ENCODE peak calls at places on chromosome 9, in five cellular contexts. One of them, this sample, is unnamed.

GRCh38 chr9:135291165-135291564 is 188.4 kb upstream of the PPP1R26 start:
- DNase-seq in fibroblast of pulmonary artery: no peak
- DNase-seq in lower leg skin: no peak
- DNase-seq in colonic mucosa: no peak
- DNase-seq in PC-3: no peak
- DNase-seq in this sample: no peak

GRCh38 chr9:100933656-100934055 is 94.9 kb upstream of the PLPPR1 start:
- DNase-seq in fibroblast of pulmonary artery: no peak
- DNase-seq in lower leg skin: no peak
- DNase-seq in colonic mucosa: no peak
- DNase-seq in PC-3: no peak
- DNase-seq in this sample: peak; percentile 52

GRCh38 chr9:110710420-110710819 is 41.8 kb downstream of the MUSK start:
- DNase-seq in fibroblast of pulmonary artery: no peak
- DNase-seq in lower leg skin: no peak
- DNase-seq in colonic mucosa: no peak
- DNase-seq in PC-3: no peak
- DNase-seq in this sample: no peak

GRCh38 chr9:127555830-127556820 is 56.0 kb upstream of the STXBP1 start:
- DNase-seq in fibroblast of pulmonary artery: peak; percentile 95
- DNase-seq in lower leg skin: peak; percentile 95
- DNase-seq in colonic mucosa: peak; percentile 78
- DNase-seq in PC-3: peak; percentile 92
- DNase-seq in this sample: peak; percentile 98

GRCh38 chr9:87869082-87869481 is 13.6 kb upstream of the SPATA31E1 start:
- DNase-seq in fibroblast of pulmonary artery: no peak
- DNase-seq in lower leg skin: no peak
- DNase-seq in colonic mucosa: peak; percentile 9
- DNase-seq in PC-3: no peak
- DNase-seq in this sample: no peak

GRCh38 chr9:73038613-73039012 is 85.8 kb upstream of the ALDH1A1 start:
- DNase-seq in fibroblast of pulmonary artery: peak; percentile 58
- DNase-seq in lower leg skin: peak; percentile 85
- DNase-seq in colonic mucosa: peak; percentile 19
- DNase-seq in PC-3: no peak
- DNase-seq in this sample: peak; percentile 57

GRCh38 chr9:36008774-36009300 is 27.9 kb upstream of the RECK start:
- DNase-seq in fibroblast of pulmonary artery: peak; percentile 78
- DNase-seq in lower leg skin: peak; percentile 90
- DNase-seq in colonic mucosa: peak; percentile 78
- DNase-seq in PC-3: peak; percentile 74
- DNase-seq in this sample: peak; percentile 82

GRCh38 chr9:113634597-113635515 is 171.3 kb downstream of the RGS3 start:
- DNase-seq in fibroblast of pulmonary artery: no peak
- DNase-seq in lower leg skin: no peak
- DNase-seq in colonic mucosa: no peak
- DNase-seq in PC-3: no peak
- DNase-seq in this sample: no peak

GRCh38 chr9:19471737-19472648 is 63.2 kb downstream of the ACER2 start:
- DNase-seq in fibroblast of pulmonary artery: peak; percentile 66
- DNase-seq in lower leg skin: peak; percentile 91
- DNase-seq in colonic mucosa: peak; percentile 40
- DNase-seq in PC-3: peak; percentile 73
- DNase-seq in this sample: peak; percentile 55

GRCh38 chr9:135507104-135508035 is 6.9 kb downstream of the MRPS2 start:
- DNase-seq in fibroblast of pulmonary artery: no peak
- DNase-seq in lower leg skin: peak; percentile 76
- DNase-seq in colonic mucosa: no peak
- DNase-seq in PC-3: no peak
- DNase-seq in this sample: no peak

GRCh38 chr9:112487008-112487798 is 576 bp downstream of the KIAA1958 start:
- DNase-seq in fibroblast of pulmonary artery: peak; percentile 39
- DNase-seq in lower leg skin: peak; percentile 89
- DNase-seq in colonic mucosa: peak; percentile 67
- DNase-seq in PC-3: peak; percentile 42
- DNase-seq in this sample: peak; percentile 46

GRCh38 chr9:76525196-76525595 is 66.2 kb downstream of the GCNT1 start:
- DNase-seq in fibroblast of pulmonary artery: no peak
- DNase-seq in lower leg skin: no peak
- DNase-seq in colonic mucosa: no peak
- DNase-seq in PC-3: no peak
- DNase-seq in this sample: no peak

GRCh38 chr9:136244116-136244775 is 1.4 kb downstream of the QSOX2 start:
- DNase-seq in fibroblast of pulmonary artery: no peak
- DNase-seq in lower leg skin: no peak
- DNase-seq in colonic mucosa: no peak
- DNase-seq in PC-3: no peak
- DNase-seq in this sample: no peak

GRCh38 chr9:20112367-20112766 is 323.5 kb upstream of the SLC24A2 start:
- DNase-seq in fibroblast of pulmonary artery: no peak
- DNase-seq in lower leg skin: no peak
- DNase-seq in colonic mucosa: no peak
- DNase-seq in PC-3: no peak
- DNase-seq in this sample: no peak

GRCh38 chr9:78866228-78867132 is 569.6 kb downstream of the PSAT1 start:
- DNase-seq in fibroblast of pulmonary artery: peak; percentile 91
- DNase-seq in lower leg skin: no peak
- DNase-seq in colonic mucosa: no peak
- DNase-seq in PC-3: peak; percentile 94
- DNase-seq in this sample: peak; percentile 79

GRCh38 chr9:76530458-76531100 is 71.6 kb downstream of the GCNT1 start:
- DNase-seq in fibroblast of pulmonary artery: peak; percentile 44
- DNase-seq in lower leg skin: no peak
- DNase-seq in colonic mucosa: no peak
- DNase-seq in PC-3: no peak
- DNase-seq in this sample: no peak

GRCh38 chr9:114288233-114289051 is 34.5 kb upstream of the ORM1 start:
- DNase-seq in fibroblast of pulmonary artery: peak; percentile 44
- DNase-seq in lower leg skin: peak; percentile 79
- DNase-seq in colonic mucosa: no peak
- DNase-seq in PC-3: peak; percentile 23
- DNase-seq in this sample: peak; percentile 68

GRCh38 chr9:34545497-34545896 is 22.7 kb upstream of the ENHO start:
- DNase-seq in fibroblast of pulmonary artery: no peak
- DNase-seq in lower leg skin: peak; percentile 68
- DNase-seq in colonic mucosa: no peak
- DNase-seq in PC-3: no peak
- DNase-seq in this sample: no peak

GRCh38 chr9:72441296-72442211 is 76.5 kb upstream of the ZFAND5 start:
- DNase-seq in fibroblast of pulmonary artery: peak; percentile 43
- DNase-seq in lower leg skin: no peak
- DNase-seq in colonic mucosa: no peak
- DNase-seq in PC-3: peak; percentile 33
- DNase-seq in this sample: peak; percentile 52

GRCh38 chr9:132556701-132557100 is 25.7 kb upstream of the BARHL1 start:
- DNase-seq in fibroblast of pulmonary artery: no peak
- DNase-seq in lower leg skin: no peak
- DNase-seq in colonic mucosa: no peak
- DNase-seq in PC-3: no peak
- DNase-seq in this sample: no peak

GRCh38 chr9:68653141-68653595 is 51.9 kb upstream of the PIP5K1B start:
- DNase-seq in fibroblast of pulmonary artery: no peak
- DNase-seq in lower leg skin: no peak
- DNase-seq in colonic mucosa: no peak
- DNase-seq in PC-3: no peak
- DNase-seq in this sample: no peak

GRCh38 chr9:9791621-9792020 is 821.2 kb downstream of the PTPRD start:
- DNase-seq in fibroblast of pulmonary artery: peak; percentile 16
- DNase-seq in lower leg skin: no peak
- DNase-seq in colonic mucosa: no peak
- DNase-seq in PC-3: peak; percentile 25
- DNase-seq in this sample: peak; percentile 19

GRCh38 chr9:78354980-78355379 is 58.1 kb downstream of the PSAT1 start:
- DNase-seq in fibroblast of pulmonary artery: no peak
- DNase-seq in lower leg skin: no peak
- DNase-seq in colonic mucosa: no peak
- DNase-seq in PC-3: no peak
- DNase-seq in this sample: no peak

GRCh38 chr9:135590486-135591079 is 29.0 kb downstream of the PAEP start:
- DNase-seq in fibroblast of pulmonary artery: no peak
- DNase-seq in lower leg skin: no peak
- DNase-seq in colonic mucosa: no peak
- DNase-seq in PC-3: no peak
- DNase-seq in this sample: no peak

GRCh38 chr9:1880038-1880565 is 135.0 kb upstream of the SMARCA2 start:
- DNase-seq in fibroblast of pulmonary artery: no peak
- DNase-seq in lower leg skin: no peak
- DNase-seq in colonic mucosa: no peak
- DNase-seq in PC-3: no peak
- DNase-seq in this sample: no peak

GRCh38 chr9:23702311-23702922 is 123.6 kb downstream of the ELAVL2 start:
- DNase-seq in fibroblast of pulmonary artery: no peak
- DNase-seq in lower leg skin: no peak
- DNase-seq in colonic mucosa: no peak
- DNase-seq in PC-3: peak; percentile 71
- DNase-seq in this sample: no peak

GRCh38 chr9:26261503-26262330 is 583.5 kb upstream of the TUSC1 start:
- DNase-seq in fibroblast of pulmonary artery: peak; percentile 82
- DNase-seq in lower leg skin: no peak
- DNase-seq in colonic mucosa: no peak
- DNase-seq in PC-3: peak; percentile 86
- DNase-seq in this sample: peak; percentile 66

GRCh38 chr9:127803507-127804352 is 1.0 kb downstream of the FPGS start:
- DNase-seq in fibroblast of pulmonary artery: peak; percentile 56
- DNase-seq in lower leg skin: no peak
- DNase-seq in colonic mucosa: peak; percentile 70
- DNase-seq in PC-3: peak; percentile 84
- DNase-seq in this sample: peak; percentile 95

GRCh38 chr9:121557581-121558422 is 58.2 kb upstream of the GGTA1 start:
- DNase-seq in fibroblast of pulmonary artery: peak; percentile 83
- DNase-seq in lower leg skin: peak; percentile 91
- DNase-seq in colonic mucosa: peak; percentile 44
- DNase-seq in PC-3: peak; percentile 87
- DNase-seq in this sample: peak; percentile 86

GRCh38 chr9:86795861-86796497 is 151.3 kb downstream of the GAS1 start:
- DNase-seq in fibroblast of pulmonary artery: peak; percentile 93
- DNase-seq in lower leg skin: no peak
- DNase-seq in colonic mucosa: no peak
- DNase-seq in PC-3: no peak
- DNase-seq in this sample: no peak
- TF ChIP-seq CTCF in fibroblast of pulmonary artery: peak; percentile 49
- TF ChIP-seq CTCF in lower leg skin: no peak
- TF ChIP-seq CTCF in colonic mucosa: no peak
- TF ChIP-seq CTCF in PC-3: no peak
- TF ChIP-seq CTCF in this sample: no peak

DNA sequence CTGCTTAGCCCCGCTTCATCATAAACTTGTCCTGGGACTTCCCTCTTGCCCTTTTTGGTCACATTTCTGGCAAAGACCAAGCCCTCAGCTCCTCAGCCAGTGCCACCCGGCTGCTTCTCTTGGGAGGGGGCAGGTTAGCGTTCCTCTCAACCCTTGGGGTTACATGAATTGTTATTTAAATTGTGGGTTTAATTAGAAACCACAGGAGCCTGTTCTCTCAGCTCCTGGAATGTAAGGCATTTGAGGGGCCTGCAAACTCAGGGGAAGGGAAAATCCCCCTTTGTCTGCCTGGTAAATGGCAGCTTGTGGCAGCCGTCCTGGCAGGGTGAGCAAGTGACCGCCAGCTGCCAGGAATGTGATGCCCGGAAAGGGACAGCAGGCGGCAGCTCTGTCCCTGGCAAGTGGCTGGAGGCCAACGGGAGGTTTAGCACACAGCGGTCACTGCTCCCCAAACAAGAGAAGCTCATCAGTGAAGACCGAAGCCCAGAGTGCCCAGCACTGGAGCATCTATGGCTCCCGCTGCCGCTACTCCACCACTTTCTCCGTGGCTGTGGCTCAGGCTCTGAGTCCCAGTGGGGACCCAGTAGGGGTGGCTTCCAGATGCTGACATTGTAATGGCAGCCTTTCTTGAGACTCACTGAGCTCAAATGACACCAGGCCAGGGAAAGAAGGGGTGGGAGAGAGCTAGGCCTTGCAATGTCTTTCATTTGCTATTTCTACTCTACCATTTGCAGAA is 51.7 kb downstream of the SHB start:
- DNase-seq in fibroblast of pulmonary artery: peak; percentile 55
- DNase-seq in lower leg skin: no peak
- DNase-seq in colonic mucosa: no peak
- DNase-seq in PC-3: peak; percentile 60
- DNase-seq in this sample: peak; percentile 54
- TF ChIP-seq CTCF in fibroblast of pulmonary artery: no peak
- TF ChIP-seq CTCF in lower leg skin: no peak
- TF ChIP-seq CTCF in colonic mucosa: no peak
- TF ChIP-seq CTCF in PC-3: peak; percentile 55
- TF ChIP-seq CTCF in this sample: no peak

GRCh38 chr9:124121725-124122124 is 110.2 kb downstream of the LHX2 start:
- DNase-seq in fibroblast of pulmonary artery: no peak
- DNase-seq in lower leg skin: no peak
- DNase-seq in colonic mucosa: no peak
- DNase-seq in PC-3: no peak
- DNase-seq in this sample: no peak

GRCh38 chr9:124122321-124122720 is 110.8 kb downstream of the LHX2 start:
- DNase-seq in fibroblast of pulmonary artery: no peak
- DNase-seq in lower leg skin: no peak
- DNase-seq in colonic mucosa: no peak
- DNase-seq in PC-3: no peak
- DNase-seq in this sample: no peak

GRCh38 chr9:124120272-124120671 is 108.7 kb downstream of the LHX2 start:
- DNase-seq in fibroblast of pulmonary artery: no peak
- DNase-seq in lower leg skin: no peak
- DNase-seq in colonic mucosa: no peak
- DNase-seq in PC-3: no peak
- DNase-seq in this sample: no peak

GRCh38 chr9:124124729-124125589 is 113.4 kb downstream of the LHX2 start:
- DNase-seq in fibroblast of pulmonary artery: no peak
- DNase-seq in lower leg skin: no peak
- DNase-seq in colonic mucosa: no peak
- DNase-seq in PC-3: no peak
- DNase-seq in this sample: no peak

DNA sequence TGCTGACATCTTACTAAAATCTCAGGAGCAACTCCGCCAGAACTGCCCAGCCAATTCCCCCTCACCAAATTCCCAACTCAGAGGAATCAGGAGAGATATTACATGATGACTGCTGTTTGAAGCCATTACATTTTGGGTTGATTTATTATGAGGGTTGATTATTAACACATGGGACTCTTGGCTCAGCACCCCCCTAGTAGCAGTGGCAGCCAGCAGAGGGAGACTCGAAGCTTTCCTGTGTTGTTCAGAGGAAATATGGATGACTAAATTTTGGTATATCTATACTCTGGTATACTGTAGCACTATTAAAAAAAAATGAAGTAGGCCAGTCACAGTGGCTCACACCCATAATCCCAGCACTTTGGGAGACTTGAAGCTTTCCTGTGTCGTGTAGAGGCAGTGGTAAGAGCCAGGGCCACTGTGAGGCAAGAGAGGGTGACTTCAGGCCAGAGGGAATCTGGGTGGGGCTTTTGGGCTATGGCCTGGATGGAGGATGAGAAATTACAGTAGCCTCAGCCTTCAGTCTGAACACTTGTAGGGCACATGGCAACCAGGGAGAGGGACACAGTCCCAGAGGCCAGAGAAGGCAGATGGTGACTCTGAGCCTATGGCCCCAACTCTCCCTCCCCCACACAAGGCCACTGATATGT is 111.4 kb downstream of the LHX2 start:
- DNase-seq in fibroblast of pulmonary artery: peak; percentile 46
- DNase-seq in lower leg skin: no peak
- DNase-seq in colonic mucosa: no peak
- DNase-seq in PC-3: peak; percentile 43
- DNase-seq in this sample: no peak
- TF ChIP-seq CTCF in fibroblast of pulmonary artery: peak; percentile 62
- TF ChIP-seq CTCF in lower leg skin: no peak
- TF ChIP-seq CTCF in colonic mucosa: no peak
- TF ChIP-seq CTCF in PC-3: peak; percentile 67
- TF ChIP-seq CTCF in this sample: no peak

GRCh38 chr9:137296214-137297059 is 5.6 kb downstream of the NRARP start:
- DNase-seq in fibroblast of pulmonary artery: peak; percentile 91
- DNase-seq in lower leg skin: no peak
- DNase-seq in colonic mucosa: peak; percentile 85
- DNase-seq in PC-3: no peak
- DNase-seq in this sample: no peak
- TF ChIP-seq CTCF in fibroblast of pulmonary artery: no peak
- TF ChIP-seq CTCF in lower leg skin: no peak
- TF ChIP-seq CTCF in colonic mucosa: no peak
- TF ChIP-seq CTCF in PC-3: no peak
- TF ChIP-seq CTCF in this sample: no peak

This sample was measured in MCF 10A.